ENCODE peak calls at places on chromosomes 13 and 19, in five cellular contexts. Y, S, K, M and R are unnamed samples.

GRCh38 chr19:4130635-4131438 is 6.9 kb upstream of the MAP2K2 start:
- DNase-seq in K (peak; percentile 12), Y (no peak), M (no peak), S (no peak), R (no peak)

GRCh38 chr13:75421987-75422386 is 60.0 kb downstream of the TBC1D4 start:
- DNase-seq in M (no peak), S (no peak), Y (no peak), K (no peak), R (no peak)

GRCh38 chr19:43618921-43619261 is 538 bp downstream of the ZNF428 start:
- DNase-seq in S (no peak), M (no peak), Y (no peak), K (peak; percentile 11), R (no peak)

GRCh38 chr19:51690359-51691121 is 2.6 kb upstream of the SPACA6 start:
- DNase-seq in S (peak; percentile 28), M (peak; percentile 67), K (peak; percentile 62), Y (peak; percentile 32), R (peak; percentile 44)

GRCh38 chr13:114248011-114248410 is 13.3 kb downstream of the CDC16 start:
- DNase-seq in K (no peak), M (no peak), S (no peak), Y (no peak), R (no peak)

GRCh38 chr13:21079761-21080730 is 18.7 kb upstream of the LATS2 start:
- DNase-seq in M (no peak), S (no peak), K (peak; percentile 83), Y (no peak), R (no peak)

GRCh38 chr19:19514215-19514633 is 1.1 kb downstream of the TSSK6 start:
- DNase-seq in S (no peak), Y (no peak), M (no peak), K (no peak), R (no peak)

GRCh38 chr13:87884874-87885273 is 213.7 kb downstream of the SLITRK5 start:
- DNase-seq in S (no peak), Y (no peak), M (no peak), K (peak; percentile 72), R (no peak)

GRCh38 chr13:47672245-47672975 is 328.7 kb downstream of the SUCLA2 start:
- DNase-seq in Y (no peak), K (no peak), M (no peak), S (no peak), R (no peak)

GRCh38 chr13:38519229-38519910 is 167.5 kb upstream of the FREM2 start:
- DNase-seq in Y (no peak), S (no peak), K (no peak), M (no peak), R (no peak)

GRCh38 chr13:21849323-21849722 is 178.4 kb downstream of the FGF9 start:
- DNase-seq in M (peak; percentile 9), S (peak; percentile 22), K (peak; percentile 31), Y (no peak), R (no peak)

GRCh38 chr19:11088508-11089253 is 582 bp upstream of the LDLR start:
- DNase-seq in S (no peak), K (no peak), Y (no peak), M (no peak), R (no peak)

GRCh38 chr19:41792513-41793413 is 3.6 kb upstream of the CEACAM3 start:
- DNase-seq in M (no peak), S (peak; percentile 32), Y (no peak), K (peak; percentile 55), R (peak; percentile 53)

GRCh38 chr19:1360818-1361461 is 22.8 kb upstream of the NDUFS7 start:
- DNase-seq in K (no peak), M (no peak), Y (peak; percentile 41), S (no peak), R (no peak)

GRCh38 chr13:53783466-53783865 is 754.9 kb downstream of the OLFM4 start:
- DNase-seq in K (no peak), S (no peak), M (no peak), Y (no peak), R (no peak)

GRCh38 chr13:39493966-39494365 is 109.0 kb downstream of the LHFPL6 start:
- DNase-seq in M (no peak), S (no peak), Y (no peak), K (no peak), R (no peak)

GRCh38 chr13:113323869-113324268 is 26.8 kb downstream of the LAMP1 start:
- DNase-seq in M (no peak), Y (no peak), K (no peak), S (no peak), R (no peak)

GRCh38 chr19:6087074-6087506 is 23.2 kb downstream of the RFX2 start:
- DNase-seq in S (peak; percentile 37), M (peak; percentile 32), K (peak; percentile 45), Y (no peak), R (no peak)

GRCh38 chr19:2309734-2310362 is 1.9 kb upstream of the LINGO3 start:
- DNase-seq in S (no peak), M (no peak), Y (no peak), K (no peak), R (no peak)

GRCh38 chr13:46119883-46120614 is 15.2 kb upstream of the CPB2 start:
- DNase-seq in K (peak; percentile 68), S (no peak), Y (no peak), M (no peak), R (no peak)

GRCh38 chr13:83907196-83907989 is 25.1 kb upstream of the SLITRK1 start:
- DNase-seq in K (no peak), S (no peak), M (no peak), Y (no peak), R (no peak)

GRCh38 chr19:15161028-15161984 is 39.5 kb downstream of the NOTCH3 start:
- DNase-seq in S (no peak), Y (no peak), K (peak; percentile 38), M (no peak), R (no peak)

GRCh38 chr13:30985637-30986205 is 53.3 kb downstream of the TEX26 start:
- DNase-seq in Y (no peak), M (no peak), K (no peak), S (no peak), R (no peak)

GRCh38 chr19:33514885-33515485 is 6.6 kb downstream of the PEPD start:
- DNase-seq in K (no peak), S (no peak), M (no peak), Y (no peak), R (no peak)

GRCh38 chr13:36718146-36718545 is 44.3 kb downstream of the SERTM1 start:
- DNase-seq in S (no peak), M (no peak), K (no peak), Y (no peak), R (no peak)